ENCODE peak calls at places on chromosomes 6 and 20, in four cellular contexts. T is fibroblast of the aortic adventitia, Y is NCI-H1105 treated with DMSO at 0.1 percent for 48 hours, R is endothelial cell of umbilical vein. L is an unnamed sample.

GRCh38 chr20:35121186-35121585 is 25.9 kb downstream of the EDEM2 start:
- DNase-seq in T (no peak), Y (no peak), R (no peak), L (no peak)

GRCh38 chr20:48758206-48758820 is 69.5 kb downstream of the PREX1 start:
- DNase-seq in T (no peak), R (no peak), Y (no peak), L (no peak)

GRCh38 chr6:169283924-169284323 is 30.3 kb upstream of the THBS2 start:
- DNase-seq in T (no peak), R (no peak), Y (no peak), L (no peak)

GRCh38 chr6:28738396-28738765 is 185.4 kb downstream of the TRIM27 start:
- DNase-seq in Y (no peak), R (no peak), T (no peak), L (no peak)

GRCh38 chr6:33620584-33621395 is at the start of gene ITPR3:
- DNase-seq in Y (peak), T (peak), R (peak), L (no peak)

GRCh38 chr6:14436593-14436992 is 319.0 kb downstream of the CD83 start:
- DNase-seq in R (no peak), T (no peak), Y (no peak), L (no peak)

GRCh38 chr6:36071714-36072113 is 44.1 kb downstream of the MAPK14 start:
- DNase-seq in R (no peak), Y (no peak), T (no peak), L (no peak)

GRCh38 chr6:90584636-90585255 is 2.1 kb downstream of the MAP3K7 start:
- DNase-seq in R (no peak), Y (no peak), T (peak), L (no peak)

GRCh38 chr6:166310634-166311033 is 2.4 kb upstream of the PRR18 start:
- DNase-seq in T (no peak), Y (no peak), R (no peak), L (no peak)

GRCh38 chr20:45390931-45391330 is 12.8 kb upstream of the TP53TG5 start:
- DNase-seq in T (no peak), Y (no peak), R (no peak), L (no peak)

GRCh38 chr20:18973499-18974173 is 160.1 kb downstream of the SCP2D1 start:
- DNase-seq in R (no peak), Y (no peak), T (no peak), L (no peak)

GRCh38 chr6:163137036-163137435 is 277.5 kb upstream of the QKI start:
- DNase-seq in Y (no peak), T (no peak), R (no peak), L (no peak)

GRCh38 chr6:43803783-43804549 is 34.0 kb downstream of the VEGFA start:
- DNase-seq in Y (no peak), T (peak), R (no peak), L (no peak)

GRCh38 chr6:97081010-97081573 is 156.6 kb downstream of the KLHL32 start:
- DNase-seq in R (no peak), T (no peak), Y (no peak), L (no peak)

GRCh38 chr20:51470907-51471411 is 71.6 kb downstream of the NFATC2 start:
- DNase-seq in T (no peak), Y (no peak), R (no peak), L (no peak)

GRCh38 chr6:17389274-17389847 is 4.0 kb upstream of the CAP2 start:
- DNase-seq in R (no peak), T (peak), Y (no peak), L (no peak)

GRCh38 chr6:63814459-63814858 is 178.9 kb downstream of the PHF3 start:
- DNase-seq in R (no peak), T (no peak), Y (no peak), L (no peak)

GRCh38 chr20:35539756-35540212 is 2.1 kb upstream of the ERGIC3 start:
- DNase-seq in R (no peak), T (no peak), Y (peak), L (peak)

GRCh38 chr20:2741463-2741862 is 48.9 kb downstream of the EBF4 start:
- DNase-seq in R (no peak), Y (no peak), T (no peak), L (no peak)

GRCh38 chr20:57397693-57398108 is 6.5 kb downstream of the RBM38 start:
- DNase-seq in R (no peak), T (no peak), Y (no peak), L (no peak)

GRCh38 chr6:133551847-133552331 is 310.7 kb downstream of the EYA4 start:
- DNase-seq in T (peak), Y (no peak), R (no peak), L (no peak)

L was measured in NCI-H1092.